ENCODE peak calls at places on chromosomes 2 and 18, in seven cellular contexts. One of them, this sample, is unnamed.

GRCh38 chr2:25198209-25198525 is 29.8 kb upstream of the POMC start:
- DNase-seq in activated naive CD4-positive, alpha-beta T cell treated with Interleukin-2 at 50 U/mL for 16 hours: no peak
- DNase-seq in CD4-positive, CD25-positive, alpha-beta regulatory T cell: no peak
- DNase-seq in T-helper 9 cell: no peak
- DNase-seq in GM03348: no peak
- DNase-seq in GM13977: no peak
- DNase-seq in stimulated activated CD8-positive, alpha-beta memory T cell treated with anti-CD3 and anti-CD28 coated beads, Interleukin-7, amount 100 ng/mL, for 24 hours: no peak
- DNase-seq in this sample: no peak

GRCh38 chr2:69667805-69668382 is 24.4 kb upstream of the AAK1 start:
- DNase-seq in activated naive CD4-positive, alpha-beta T cell treated with Interleukin-2 at 50 U/mL for 16 hours: no peak
- DNase-seq in GM13977: no peak
- DNase-seq in stimulated activated CD8-positive, alpha-beta memory T cell treated with anti-CD3 and anti-CD28 coated beads, Interleukin-7, amount 100 ng/mL, for 24 hours: no peak
- DNase-seq in GM03348: no peak
- DNase-seq in T-helper 9 cell: no peak
- DNase-seq in CD4-positive, CD25-positive, alpha-beta regulatory T cell: no peak
- DNase-seq in this sample: no peak

GRCh38 chr18:36312806-36313395 is 15.4 kb downstream of the FHOD3 start:
- DNase-seq in activated naive CD4-positive, alpha-beta T cell treated with Interleukin-2 at 50 U/mL for 16 hours: no peak
- DNase-seq in GM13977: no peak
- DNase-seq in CD4-positive, CD25-positive, alpha-beta regulatory T cell: no peak
- DNase-seq in GM03348: no peak
- DNase-seq in stimulated activated CD8-positive, alpha-beta memory T cell treated with anti-CD3 and anti-CD28 coated beads, Interleukin-7, amount 100 ng/mL, for 24 hours: no peak
- DNase-seq in T-helper 9 cell: no peak
- DNase-seq in this sample: no peak

GRCh38 chr2:8234253-8234652 is 447.6 kb upstream of the ID2 start:
- DNase-seq in activated naive CD4-positive, alpha-beta T cell treated with Interleukin-2 at 50 U/mL for 16 hours: no peak
- DNase-seq in CD4-positive, CD25-positive, alpha-beta regulatory T cell: no peak
- DNase-seq in stimulated activated CD8-positive, alpha-beta memory T cell treated with anti-CD3 and anti-CD28 coated beads, Interleukin-7, amount 100 ng/mL, for 24 hours: no peak
- DNase-seq in GM03348: no peak
- DNase-seq in GM13977: no peak
- DNase-seq in T-helper 9 cell: no peak
- DNase-seq in this sample: no peak

GRCh38 chr2:8059794-8060193 is 622.1 kb upstream of the ID2 start:
- DNase-seq in stimulated activated CD8-positive, alpha-beta memory T cell treated with anti-CD3 and anti-CD28 coated beads, Interleukin-7, amount 100 ng/mL, for 24 hours: no peak
- DNase-seq in GM13977: no peak
- DNase-seq in CD4-positive, CD25-positive, alpha-beta regulatory T cell: no peak
- DNase-seq in GM03348: no peak
- DNase-seq in activated naive CD4-positive, alpha-beta T cell treated with Interleukin-2 at 50 U/mL for 16 hours: no peak
- DNase-seq in T-helper 9 cell: no peak
- DNase-seq in this sample: no peak

GRCh38 chr2:175462246-175462645 is 280.7 kb upstream of the ATP5MC3 start:
- DNase-seq in GM13977: no peak
- DNase-seq in stimulated activated CD8-positive, alpha-beta memory T cell treated with anti-CD3 and anti-CD28 coated beads, Interleukin-7, amount 100 ng/mL, for 24 hours: no peak
- DNase-seq in GM03348: no peak
- DNase-seq in T-helper 9 cell: no peak
- DNase-seq in CD4-positive, CD25-positive, alpha-beta regulatory T cell: no peak
- DNase-seq in activated naive CD4-positive, alpha-beta T cell treated with Interleukin-2 at 50 U/mL for 16 hours: no peak
- DNase-seq in this sample: no peak

GRCh38 chr2:158047156-158047611 is 54.5 kb upstream of the UPP2 start:
- DNase-seq in stimulated activated CD8-positive, alpha-beta memory T cell treated with anti-CD3 and anti-CD28 coated beads, Interleukin-7, amount 100 ng/mL, for 24 hours: no peak
- DNase-seq in GM13977: no peak
- DNase-seq in T-helper 9 cell: no peak
- DNase-seq in activated naive CD4-positive, alpha-beta T cell treated with Interleukin-2 at 50 U/mL for 16 hours: no peak
- DNase-seq in CD4-positive, CD25-positive, alpha-beta regulatory T cell: no peak
- DNase-seq in GM03348: no peak
- DNase-seq in this sample: peak

GRCh38 chr2:237446333-237446654 is 32.3 kb upstream of the COL6A3 start:
- DNase-seq in GM03348: no peak
- DNase-seq in stimulated activated CD8-positive, alpha-beta memory T cell treated with anti-CD3 and anti-CD28 coated beads, Interleukin-7, amount 100 ng/mL, for 24 hours: no peak
- DNase-seq in activated naive CD4-positive, alpha-beta T cell treated with Interleukin-2 at 50 U/mL for 16 hours: no peak
- DNase-seq in T-helper 9 cell: no peak
- DNase-seq in GM13977: no peak
- DNase-seq in CD4-positive, CD25-positive, alpha-beta regulatory T cell: no peak
- DNase-seq in this sample: no peak

GRCh38 chr2:239246723-239247122 is 154.1 kb downstream of the HDAC4 start:
- DNase-seq in GM13977: no peak
- DNase-seq in T-helper 9 cell: no peak
- DNase-seq in activated naive CD4-positive, alpha-beta T cell treated with Interleukin-2 at 50 U/mL for 16 hours: no peak
- DNase-seq in stimulated activated CD8-positive, alpha-beta memory T cell treated with anti-CD3 and anti-CD28 coated beads, Interleukin-7, amount 100 ng/mL, for 24 hours: no peak
- DNase-seq in CD4-positive, CD25-positive, alpha-beta regulatory T cell: no peak
- DNase-seq in GM03348: no peak
- DNase-seq in this sample: no peak

GRCh38 chr18:34120294-34120693 is 104.4 kb downstream of the NOL4 start:
- DNase-seq in CD4-positive, CD25-positive, alpha-beta regulatory T cell: no peak
- DNase-seq in activated naive CD4-positive, alpha-beta T cell treated with Interleukin-2 at 50 U/mL for 16 hours: no peak
- DNase-seq in T-helper 9 cell: no peak
- DNase-seq in GM13977: no peak
- DNase-seq in GM03348: peak
- DNase-seq in stimulated activated CD8-positive, alpha-beta memory T cell treated with anti-CD3 and anti-CD28 coated beads, Interleukin-7, amount 100 ng/mL, for 24 hours: no peak
- DNase-seq in this sample: no peak

GRCh38 chr2:234593636-234594035 is 96.8 kb upstream of the ARL4C start:
- DNase-seq in GM13977: no peak
- DNase-seq in T-helper 9 cell: no peak
- DNase-seq in stimulated activated CD8-positive, alpha-beta memory T cell treated with anti-CD3 and anti-CD28 coated beads, Interleukin-7, amount 100 ng/mL, for 24 hours: no peak
- DNase-seq in CD4-positive, CD25-positive, alpha-beta regulatory T cell: no peak
- DNase-seq in GM03348: peak
- DNase-seq in activated naive CD4-positive, alpha-beta T cell treated with Interleukin-2 at 50 U/mL for 16 hours: no peak
- DNase-seq in this sample: no peak

GRCh38 chr18:23684515-23685197 is 4.6 kb upstream of the LAMA3 start:
- DNase-seq in GM03348: peak
- DNase-seq in stimulated activated CD8-positive, alpha-beta memory T cell treated with anti-CD3 and anti-CD28 coated beads, Interleukin-7, amount 100 ng/mL, for 24 hours: no peak
- DNase-seq in T-helper 9 cell: no peak
- DNase-seq in GM13977: no peak
- DNase-seq in CD4-positive, CD25-positive, alpha-beta regulatory T cell: no peak
- DNase-seq in activated naive CD4-positive, alpha-beta T cell treated with Interleukin-2 at 50 U/mL for 16 hours: no peak
- DNase-seq in this sample: no peak

GRCh38 chr18:10440874-10441273 is 13.6 kb upstream of the APCDD1 start:
- DNase-seq in GM13977: no peak
- DNase-seq in T-helper 9 cell: no peak
- DNase-seq in GM03348: no peak
- DNase-seq in CD4-positive, CD25-positive, alpha-beta regulatory T cell: no peak
- DNase-seq in stimulated activated CD8-positive, alpha-beta memory T cell treated with anti-CD3 and anti-CD28 coated beads, Interleukin-7, amount 100 ng/mL, for 24 hours: no peak
- DNase-seq in activated naive CD4-positive, alpha-beta T cell treated with Interleukin-2 at 50 U/mL for 16 hours: no peak
- DNase-seq in this sample: no peak

GRCh38 chr2:120889936-120890335 is 154.3 kb downstream of the GLI2 start:
- DNase-seq in T-helper 9 cell: no peak
- DNase-seq in stimulated activated CD8-positive, alpha-beta memory T cell treated with anti-CD3 and anti-CD28 coated beads, Interleukin-7, amount 100 ng/mL, for 24 hours: no peak
- DNase-seq in GM13977: no peak
- DNase-seq in CD4-positive, CD25-positive, alpha-beta regulatory T cell: no peak
- DNase-seq in GM03348: no peak
- DNase-seq in activated naive CD4-positive, alpha-beta T cell treated with Interleukin-2 at 50 U/mL for 16 hours: no peak
- DNase-seq in this sample: no peak

This sample was measured in smooth muscle cell of the brain vasculature.